ENCODE peak calls at places on chromosome 4, in seven cellular contexts. F is IMR-90, M is fibroblast of lung, B is heart left ventricle, V is psoas muscle, C is mammary epithelial cell, N is neural progenitor cell. H is an unnamed sample. For H3K4me1, the result is how much of the 10 kb centered on the place peaks cover.

GRCh38 chr4:146637853-146638800 is 566 bp upstream of the POU4F2 start:
- DNase-seq in F (no peak), M (no peak), B (no peak), V (no peak), C (no peak), N (peak), H (no peak)

GRCh38 chr4:164956766-164957643 is 20.5 kb downstream of the TRIM61 start:
- DNase-seq in F (peak), M (peak), B (peak), V (peak), C (peak), N (peak), H (peak)

GRCh38 chr4:13765535-13765934 is 138.0 kb upstream of the BOD1L1 start:
- DNase-seq in F (peak), M (peak), B (no peak), V (no peak), C (no peak), N (no peak), H (no peak)

GRCh38 chr4:77697860-77698599 is 92.4 kb downstream of the CXCL13 start:
- DNase-seq in F (peak), M (peak), B (no peak), V (no peak), C (peak), N (peak), H (peak)

GRCh38 chr4:71857713-71858451 is 74.0 kb upstream of the GC start:
- DNase-seq in F (no peak), M (no peak), B (no peak), V (no peak), C (no peak), N (peak), H (no peak)

GRCh38 chr4:122434285-122434684 is 22.2 kb downstream of the IL2 start:
- DNase-seq in F (no peak), M (no peak), B (no peak), V (no peak), C (no peak), N (no peak), H (no peak)

GRCh38 chr4:161893566-161893965 is 270.2 kb downstream of the FSTL5 start:
- DNase-seq in F (no peak), M (no peak), B (no peak), V (no peak), C (no peak), N (no peak), H (no peak)

GRCh38 chr4:113183032-113183573 is 133.7 kb downstream of the ANK2 start:
- DNase-seq in F (no peak), M (no peak), B (no peak), V (no peak), C (no peak), N (no peak), H (no peak)

GRCh38 chr4:26583538-26583864 is 383 bp upstream of the TBC1D19 start:
- DNase-seq in F (no peak), M (no peak), B (no peak), V (no peak), C (no peak), N (no peak), H (no peak)

GRCh38 chr4:23818097-23818648 is 71.7 kb downstream of the PPARGC1A start:
- DNase-seq in F (peak), M (peak), B (no peak), V (no peak), C (no peak), N (no peak), H (no peak)

DNA sequence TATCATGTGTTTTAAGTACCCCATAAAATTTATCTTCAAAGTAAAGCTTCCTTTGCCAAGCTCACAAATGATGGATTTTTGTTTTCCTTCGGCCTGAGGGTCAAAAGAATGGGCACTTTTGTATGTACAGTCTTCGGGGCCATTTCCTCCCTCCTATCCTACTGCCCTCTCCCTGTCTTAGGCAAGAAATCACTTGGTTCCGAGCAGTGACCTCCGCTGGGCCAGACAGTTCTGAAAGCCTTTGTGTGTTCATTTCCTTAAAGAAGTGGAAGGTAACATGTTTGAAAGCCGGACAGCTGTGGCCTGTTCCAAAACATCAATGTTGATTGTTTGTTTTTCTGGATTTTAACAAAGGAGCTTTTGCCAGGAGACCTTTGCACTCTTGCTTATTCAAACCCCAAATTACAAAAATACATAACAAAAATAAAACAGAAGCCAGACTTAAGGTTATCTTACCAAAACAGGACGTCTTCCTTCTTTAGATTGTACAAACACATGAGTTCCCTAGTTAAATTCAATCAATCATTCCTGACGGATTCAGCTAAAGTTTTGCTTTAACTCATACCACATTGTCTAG is 110.6 kb upstream of the LIMCH1 start:
- DNase-seq in F (no peak), M (no peak), B (no peak), V (no peak), C (no peak), N (no peak), H (no peak)
- H3K27ac ChIP-seq in F (no peak), M (no peak), B (peak), V (peak), C (no peak), N (no peak), H (no peak)

GRCh38 chr4:53686521-53686920 is 95.2 kb upstream of the LNX1 start:
- DNase-seq in F (peak), M (no peak), B (no peak), V (no peak), C (no peak), N (no peak), H (no peak)
- H3K4me1 ChIP-seq in F (under half), M (under half), B (under half), V (under half), C (under half), N (under half), H (under half)

GRCh38 chr4:7804759-7805385 is 134.8 kb downstream of the AFAP1 start:
- DNase-seq in F (no peak), M (no peak), B (no peak), V (no peak), C (no peak), N (no peak), H (no peak)
- H3K27ac ChIP-seq in F (peak), M (peak), B (peak), V (no peak), C (no peak), N (no peak), H (no peak)

GRCh38 chr4:68336530-68336929 is 13.4 kb downstream of the YTHDC1 start:
- DNase-seq in F (no peak), M (no peak), B (no peak), V (no peak), C (no peak), N (no peak), H (no peak)

GRCh38 chr4:68337004-68337403 is 12.9 kb downstream of the YTHDC1 start:
- DNase-seq in F (no peak), M (no peak), B (no peak), V (no peak), C (no peak), N (no peak), H (no peak)

GRCh38 chr4:68342139-68342538 is 7.8 kb downstream of the YTHDC1 start:
- DNase-seq in F (peak), M (peak), B (no peak), V (no peak), C (peak), N (peak), H (no peak)

GRCh38 chr4:68338625-68339024 is 11.3 kb downstream of the YTHDC1 start:
- DNase-seq in F (no peak), M (no peak), B (no peak), V (no peak), C (no peak), N (no peak), H (no peak)

GRCh38 chr4:68337522-68337921 is 12.4 kb downstream of the YTHDC1 start:
- DNase-seq in F (no peak), M (no peak), B (no peak), V (no peak), C (no peak), N (no peak), H (no peak)
- H3K4me1 ChIP-seq in F (under half), M (under half), B (under half), V (under half), C (under half), N (under half), H (under half)

DNA sequence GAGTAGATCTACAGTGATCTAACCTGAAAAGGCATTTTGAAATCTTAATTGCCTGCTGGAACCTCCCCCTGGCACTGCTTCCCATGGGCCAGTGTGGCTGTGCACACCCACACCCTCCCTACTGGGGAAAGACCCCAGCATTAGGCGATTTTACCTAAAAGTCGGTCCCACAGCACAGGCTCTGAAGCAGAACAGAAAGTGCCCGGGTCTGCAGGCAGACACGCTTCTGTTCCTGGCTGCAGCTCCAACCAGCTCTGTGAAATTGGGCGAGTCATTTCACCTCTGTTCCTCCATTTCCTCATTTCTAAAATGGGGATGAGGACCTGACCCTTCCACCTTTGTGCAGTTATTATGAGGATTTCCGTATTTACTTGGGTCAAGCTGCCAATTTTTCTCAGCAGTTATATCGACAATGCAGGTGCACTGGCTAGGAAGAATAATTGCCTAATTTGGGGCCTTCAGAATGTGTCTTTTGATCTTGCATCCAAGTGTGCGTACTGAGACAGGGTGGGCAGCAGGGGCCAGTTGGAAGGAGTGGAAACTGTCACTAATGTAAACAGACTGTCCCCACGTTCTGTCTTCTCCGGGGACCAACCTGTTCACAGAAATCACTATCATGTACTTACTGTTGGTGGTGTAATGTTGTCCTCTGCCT is 7.1 kb downstream of the KLF3 start:
- DNase-seq in F (no peak), M (no peak), B (peak), V (no peak), C (no peak), N (no peak), H (peak)
- H3K27ac ChIP-seq in F (no peak), M (peak), B (peak), V (peak), C (no peak), N (no peak), H (peak)

DNA sequence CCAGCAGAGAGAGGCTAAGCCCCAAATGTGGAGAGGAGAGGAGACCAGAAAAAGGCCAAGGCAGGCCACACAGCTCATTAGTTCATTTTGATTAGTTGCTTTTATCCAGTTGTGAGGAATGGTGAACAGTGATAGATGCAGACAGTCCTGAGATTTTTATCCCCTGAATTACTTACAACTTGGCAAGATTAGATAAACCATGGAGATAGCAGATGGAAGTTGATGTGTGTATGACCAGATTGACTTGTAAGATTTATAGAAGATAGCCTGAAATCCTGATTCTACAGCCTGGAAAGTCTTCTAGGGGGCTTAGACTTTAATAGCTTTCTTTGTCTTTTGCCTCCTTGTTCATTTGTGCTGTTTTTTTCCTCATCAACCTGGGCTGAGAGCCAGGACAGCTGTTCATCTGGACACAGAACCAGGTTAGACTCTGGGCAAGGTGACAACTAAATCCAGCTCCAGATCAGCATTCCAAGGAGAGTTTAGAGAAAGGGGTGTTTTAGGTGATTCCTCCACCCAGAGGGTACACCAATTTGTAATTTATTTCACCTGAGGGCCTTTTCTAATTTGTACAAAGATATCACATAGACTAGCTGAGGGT is 215.5 kb downstream of the SPATA18 start:
- DNase-seq in F (no peak), M (no peak), B (no peak), V (no peak), C (no peak), N (no peak), H (no peak)
- H3K4me1 ChIP-seq in F (under half), M (under half), B (under half), V (under half), C (under half), N (under half), H (under half)

GRCh38 chr4:56445699-56446098 is 9.6 kb downstream of the PAICS start:
- DNase-seq in F (no peak), M (peak), B (no peak), V (no peak), C (no peak), N (no peak), H (no peak)

GRCh38 chr4:56435001-56435747 is at the start of gene PPAT:
- DNase-seq in F (peak), M (peak), B (peak), V (peak), C (peak), N (peak), H (peak)

GRCh38 chr4:56444719-56445118 is 8.7 kb downstream of the PAICS start:
- DNase-seq in F (no peak), M (no peak), B (no peak), V (no peak), C (no peak), N (no peak), H (no peak)

GRCh38 chr4:56435748-56436442 is at the start of gene PAICS:
- DNase-seq in F (peak), M (peak), B (peak), V (peak), C (peak), N (peak), H (peak)

DNA sequence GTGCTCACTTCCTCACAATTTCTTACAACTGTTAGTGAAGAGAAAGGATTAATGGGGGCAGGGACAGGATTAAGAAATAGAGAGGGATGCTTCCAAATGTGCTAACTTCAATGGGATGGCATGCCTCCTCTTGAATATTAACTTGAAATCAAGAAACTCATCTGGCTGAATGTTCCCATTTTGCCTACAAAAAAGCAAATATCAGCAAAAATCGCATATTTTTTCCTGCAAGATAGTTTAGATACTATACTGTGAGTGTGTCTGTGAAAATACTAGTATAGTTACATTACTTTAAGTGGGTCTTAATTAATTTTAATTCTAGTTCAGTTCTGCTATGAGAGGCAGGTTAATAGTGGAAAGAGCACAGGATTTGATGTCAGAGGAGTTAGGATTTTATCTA is 4.9 kb downstream of the PAICS start:
- DNase-seq in F (no peak), M (no peak), B (no peak), V (no peak), C (no peak), N (peak), H (no peak)
- H3K27ac ChIP-seq in F (no peak), M (no peak), B (no peak), V (no peak), C (no peak), N (peak), H (no peak)

DNA sequence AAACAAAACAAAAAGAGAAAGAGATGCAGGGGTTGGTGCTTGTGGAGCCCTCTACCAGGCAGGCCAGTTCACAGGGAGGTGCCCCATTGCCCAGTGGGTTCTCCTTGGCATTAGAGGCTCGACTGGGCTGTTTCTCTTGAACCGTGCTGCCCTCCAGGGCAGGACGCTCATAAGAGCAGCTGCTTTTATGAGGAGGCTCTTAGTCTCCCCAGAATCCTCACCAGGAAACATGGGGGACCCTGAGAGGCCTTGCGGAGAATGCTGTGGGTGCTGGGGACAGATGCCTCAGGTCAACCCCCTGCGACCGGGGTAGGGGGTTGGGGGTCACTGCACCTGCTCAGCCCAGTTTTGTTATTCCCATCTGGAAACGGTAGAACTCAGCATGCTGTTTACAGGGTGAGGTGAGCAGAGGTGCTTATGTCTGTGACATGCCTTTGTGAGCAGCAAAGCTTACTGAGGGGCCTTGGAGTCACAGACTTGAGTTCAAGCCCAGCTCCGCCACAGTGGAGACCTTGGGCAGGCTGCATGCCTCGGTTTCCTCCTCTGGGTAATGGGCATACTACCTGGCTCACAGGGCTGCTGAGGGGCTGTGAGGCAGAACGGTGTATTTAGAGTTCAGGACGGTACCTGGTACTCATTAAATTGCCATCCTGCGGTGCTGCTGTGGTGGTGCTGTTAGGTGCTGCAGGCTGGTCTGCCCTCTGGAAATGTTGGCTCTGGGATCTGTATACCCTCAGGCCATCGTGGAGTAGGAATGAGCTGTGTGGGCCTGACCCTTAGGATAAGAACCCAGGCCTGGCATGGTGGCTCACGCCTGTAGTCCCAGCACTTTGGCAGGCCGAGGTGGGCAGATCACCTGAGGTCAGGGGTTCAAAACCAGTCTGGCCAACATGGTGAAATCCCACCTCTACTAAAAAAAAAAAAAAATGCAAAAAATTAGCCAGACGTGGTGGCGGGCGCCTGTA is 5.7 kb downstream of the TBC1D14 start:
- DNase-seq in F (no peak), M (no peak), B (no peak), V (no peak), C (no peak), N (no peak), H (no peak)
- H3K4me1 ChIP-seq in F (under half), M (under half), B (half or more), V (half or more), C (under half), N (under half), H (under half)

GRCh38 chr4:139770361-139770760 is 104.7 kb downstream of the MGST2 start:
- DNase-seq in F (no peak), M (no peak), B (peak), V (no peak), C (no peak), N (peak), H (no peak)
- H3K27ac ChIP-seq in F (no peak), M (no peak), B (peak), V (peak), C (no peak), N (peak), H (no peak)

DNA sequence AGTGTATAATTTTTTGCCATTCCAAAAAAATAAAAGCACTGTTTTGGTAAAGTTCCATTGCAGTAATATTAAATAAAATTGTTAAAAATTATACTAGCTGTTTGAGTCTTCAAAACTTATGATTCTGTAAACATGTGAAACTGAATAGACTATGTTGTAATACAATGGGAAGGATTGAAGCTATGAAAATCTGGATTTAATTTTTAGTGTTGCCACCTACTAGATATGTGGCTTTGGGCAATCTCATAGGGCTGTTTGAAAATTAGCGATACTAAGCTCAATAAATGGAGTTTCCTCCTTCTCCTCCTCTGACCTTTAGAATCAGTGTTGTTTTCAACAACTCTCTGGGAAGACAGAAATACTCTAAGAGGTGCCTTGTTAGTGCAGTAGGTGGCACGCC is 4.5 kb downstream of the PGRMC2 start:
- DNase-seq in F (no peak), M (no peak), B (no peak), V (no peak), C (no peak), N (no peak), H (no peak)
- H3K4me1 ChIP-seq in F (under half), M (under half), B (under half), V (under half), C (under half), N (under half), H (under half)